ENCODE peak calls at places on chromosome 15, in four cellular contexts. Z is prostate gland, M is suprapubic skin, B is ovary. J is an unnamed sample.

GRCh38 chr15:32998979-32999677 is 195.4 kb downstream of the FMN1 start:
- DNase-seq in Z (no peak), M (no peak), B (no peak), J (no peak)

GRCh38 chr15:48888836-48889235 is 10.9 kb downstream of the EID1 start:
- DNase-seq in M (no peak), Z (no peak), B (no peak), J (no peak)

GRCh38 chr15:79329186-79329611 is 18.3 kb downstream of the TMED3 start:
- DNase-seq in Z (no peak), M (no peak), B (no peak), J (peak; percentile 53)

GRCh38 chr15:70954176-70954575 is 61.5 kb downstream of the LRRC49 start:
- DNase-seq in B (no peak), M (no peak), Z (no peak), J (no peak)

GRCh38 chr15:39404767-39405173 is 176.1 kb upstream of the THBS1 start:
- DNase-seq in B (no peak), M (no peak), Z (no peak), J (no peak)

GRCh38 chr15:75153084-75153483 is 48.6 kb upstream of the C15orf39 start:
- DNase-seq in B (no peak), M (no peak), Z (no peak), J (peak; percentile 86)

GRCh38 chr15:80923668-80924067 is 66.0 kb downstream of the MESD start:
- DNase-seq in Z (no peak), M (no peak), B (no peak), J (no peak)

GRCh38 chr15:67836134-67836455 is 3.8 kb downstream of the RNU6-1 start:
- DNase-seq in Z (no peak), B (no peak), M (no peak), J (no peak)

GRCh38 chr15:50166216-50166615 is 15.8 kb upstream of the SLC27A2 start:
- DNase-seq in B (no peak), Z (no peak), M (no peak), J (no peak)

GRCh38 chr15:92463352-92463751 is 69.7 kb downstream of the ST8SIA2 start:
- DNase-seq in B (no peak), M (no peak), Z (no peak), J (no peak)

GRCh38 chr15:78565951-78566774 is 843 bp downstream of the CHRNA5 start:
- DNase-seq in Z (peak; percentile 29), B (no peak), M (no peak), J (no peak)

GRCh38 chr15:74402873-74403589 is 30.7 kb downstream of the SEMA7A start:
- DNase-seq in B (no peak), Z (no peak), M (no peak), J (no peak)

GRCh38 chr15:57356636-57357035 is 19.7 kb upstream of the CGNL1 start:
- DNase-seq in Z (no peak), M (no peak), B (no peak), J (no peak)

GRCh38 chr15:85527907-85528306 is 147.5 kb downstream of the AKAP13 start:
- DNase-seq in B (no peak), M (no peak), Z (no peak), J (no peak)

GRCh38 chr15:63350178-63350621 is 31.4 kb downstream of the CA12 start:
- DNase-seq in M (no peak), B (peak; percentile 23), Z (no peak), J (peak; percentile 63)

GRCh38 chr15:66132251-66132816 is 121.2 kb downstream of the MEGF11 start:
- DNase-seq in M (no peak), B (no peak), Z (no peak), J (no peak)

GRCh38 chr15:88615303-88616107 is 5.6 kb upstream of the AEN start:
- DNase-seq in Z (no peak), B (no peak), M (no peak), J (no peak)

GRCh38 chr15:89016549-89017041 is 71.7 kb upstream of the ABHD2 start:
- DNase-seq in B (no peak), Z (no peak), M (no peak), J (no peak)

GRCh38 chr15:34693053-34693744 is 61.6 kb downstream of the GJD2 start:
- DNase-seq in B (no peak), M (no peak), Z (no peak), J (no peak)

GRCh38 chr15:71677766-71678165 is 132.6 kb upstream of the NR2E3 start:
- DNase-seq in B (no peak), Z (no peak), M (no peak), J (no peak)

GRCh38 chr15:67571643-67572415 is 29.3 kb downstream of the MAP2K5 start:
- DNase-seq in M (no peak), Z (no peak), B (no peak), J (no peak)

GRCh38 chr15:45242289-45242688 is 9.7 kb upstream of the SLC28A2 start:
- DNase-seq in Z (no peak), B (no peak), M (no peak), J (no peak)

GRCh38 chr15:66705277-66705927 is 3.4 kb downstream of the SMAD6 start:
- DNase-seq in B (no peak), M (no peak), Z (no peak), J (no peak)

GRCh38 chr15:101542306-101543025 is 53.0 kb upstream of the PCSK6 start:
- DNase-seq in B (no peak), Z (peak; percentile 34), M (no peak), J (peak; percentile 30)

GRCh38 chr15:30770759-30771158 is 133.0 kb upstream of the FAN1 start:
- DNase-seq in M (no peak), B (no peak), Z (no peak), J (peak; percentile 26)

GRCh38 chr15:86634146-86634545 is 554.5 kb downstream of the AGBL1 start:
- DNase-seq in Z (no peak), M (no peak), B (no peak), J (no peak)

GRCh38 chr15:86630946-86631345 is 551.3 kb downstream of the AGBL1 start:
- DNase-seq in B (no peak), M (no peak), Z (no peak), J (no peak)

GRCh38 chr15:86629957-86630356 is 550.3 kb downstream of the AGBL1 start:
- DNase-seq in Z (no peak), B (no peak), M (no peak), J (no peak)

GRCh38 chr15:86624261-86625036 is 544.8 kb downstream of the AGBL1 start:
- DNase-seq in B (no peak), Z (no peak), M (no peak), J (peak; percentile 49)

GRCh38 chr15:86629409-86629808 is 549.7 kb downstream of the AGBL1 start:
- DNase-seq in Z (no peak), B (no peak), M (no peak), J (no peak)
- H3K27ac ChIP-seq in Z (no peak overlapping the region), B (no peak overlapping the region), M (no peak overlapping the region), J (no peak overlapping the region)

GRCh38 chr15:27725733-27726132 is 373.4 kb downstream of the OCA2 start:
- DNase-seq in M (no peak), B (no peak), Z (no peak), J (no peak)
- TF ChIP-seq POLR2A in M (no peak), B (no peak), Z (no peak), J (no peak)

GRCh38 chr15:42385980-42386695 is 26.8 kb downstream of the CAPN3 start:
- DNase-seq in Z (no peak), M (no peak), B (no peak), J (no peak)

GRCh38 chr15:42384597-42384996 is 25.3 kb downstream of the CAPN3 start:
- DNase-seq in B (no peak), M (no peak), Z (no peak), J (no peak)

GRCh38 chr15:42385206-42385979 is 26.1 kb downstream of the CAPN3 start:
- DNase-seq in M (no peak), Z (no peak), B (no peak), J (peak; percentile 65)

GRCh38 chr15:42392309-42393024 is 33.2 kb downstream of the CAPN3 start:
- DNase-seq in M (no peak), Z (no peak), B (no peak), J (no peak)

GRCh38 chr15:42387603-42388002 is 28.3 kb downstream of the CAPN3 start:
- DNase-seq in Z (no peak), M (peak; percentile 18), B (no peak), J (no peak)
- H3K27me3 ChIP-seq in Z (no peaks in the 10 kb centered on the region), M (no peaks in the 10 kb centered on the region), B (no peaks in the 10 kb centered on the region), J (no peaks in the 10 kb centered on the region)

GRCh38 chr15:73240864-73241499 is 127.8 kb downstream of the HCN4 start:
- DNase-seq in B (peak; percentile 72), M (peak; percentile 83), Z (peak; percentile 66), J (peak; percentile 86)
- H3K27ac ChIP-seq in B (no peak overlapping the region), M (no peak overlapping the region), Z (no peak overlapping the region), J (no peak overlapping the region)

DNA sequence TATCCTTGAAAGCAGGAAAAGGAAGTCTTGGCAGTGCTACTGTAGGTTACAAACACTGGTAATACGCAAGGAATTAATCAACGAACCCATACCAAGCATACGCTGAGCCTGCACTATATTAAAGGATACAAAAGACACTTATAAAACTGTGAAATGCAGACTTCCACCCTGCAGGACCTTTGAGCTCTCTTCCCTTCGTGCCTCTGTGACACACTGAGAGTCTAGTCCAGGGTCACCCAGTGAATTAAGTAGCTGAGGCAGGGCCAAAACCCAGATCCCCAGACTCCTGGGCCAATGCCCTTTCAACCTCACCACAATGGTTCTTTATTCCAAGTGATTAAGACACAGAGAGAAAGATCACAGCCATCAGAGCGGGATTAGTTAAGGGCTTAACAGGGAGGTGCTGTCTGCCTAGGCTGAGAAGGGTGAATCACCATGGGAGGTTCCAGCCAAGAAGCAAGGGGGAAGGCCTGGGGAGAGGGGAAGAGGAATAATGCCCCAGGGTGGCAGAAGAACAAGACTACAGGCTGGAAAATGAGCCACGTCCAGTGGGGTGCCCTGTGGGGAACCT is 6.8 kb downstream of the ANXA2 start:
- DNase-seq in M (no peak), Z (no peak), B (peak; percentile 65), J (no peak)
- TF ChIP-seq POLR2A in M (no peak), Z (no peak), B (no peak), J (no peak)

GRCh38 chr15:40870716-40871115 is 3.3 kb downstream of the RHOV start:
- DNase-seq in B (no peak), M (no peak), Z (no peak), J (no peak)
- H3K27me3 ChIP-seq in B (no peaks in the 10 kb centered on the region), M (no peaks in the 10 kb centered on the region), Z (no peaks in the 10 kb centered on the region), J (no peaks in the 10 kb centered on the region)

GRCh38 chr15:82263350-82263749 is 732 bp downstream of the SAXO2 start:
- DNase-seq in M (no peak), B (no peak), Z (no peak), J (no peak)
- H3K27ac ChIP-seq in M (no peak overlapping the region), B (no peak overlapping the region), Z (peak overlapping the region; percentile 67), J (peak overlapping the region; percentile 47)

DNA sequence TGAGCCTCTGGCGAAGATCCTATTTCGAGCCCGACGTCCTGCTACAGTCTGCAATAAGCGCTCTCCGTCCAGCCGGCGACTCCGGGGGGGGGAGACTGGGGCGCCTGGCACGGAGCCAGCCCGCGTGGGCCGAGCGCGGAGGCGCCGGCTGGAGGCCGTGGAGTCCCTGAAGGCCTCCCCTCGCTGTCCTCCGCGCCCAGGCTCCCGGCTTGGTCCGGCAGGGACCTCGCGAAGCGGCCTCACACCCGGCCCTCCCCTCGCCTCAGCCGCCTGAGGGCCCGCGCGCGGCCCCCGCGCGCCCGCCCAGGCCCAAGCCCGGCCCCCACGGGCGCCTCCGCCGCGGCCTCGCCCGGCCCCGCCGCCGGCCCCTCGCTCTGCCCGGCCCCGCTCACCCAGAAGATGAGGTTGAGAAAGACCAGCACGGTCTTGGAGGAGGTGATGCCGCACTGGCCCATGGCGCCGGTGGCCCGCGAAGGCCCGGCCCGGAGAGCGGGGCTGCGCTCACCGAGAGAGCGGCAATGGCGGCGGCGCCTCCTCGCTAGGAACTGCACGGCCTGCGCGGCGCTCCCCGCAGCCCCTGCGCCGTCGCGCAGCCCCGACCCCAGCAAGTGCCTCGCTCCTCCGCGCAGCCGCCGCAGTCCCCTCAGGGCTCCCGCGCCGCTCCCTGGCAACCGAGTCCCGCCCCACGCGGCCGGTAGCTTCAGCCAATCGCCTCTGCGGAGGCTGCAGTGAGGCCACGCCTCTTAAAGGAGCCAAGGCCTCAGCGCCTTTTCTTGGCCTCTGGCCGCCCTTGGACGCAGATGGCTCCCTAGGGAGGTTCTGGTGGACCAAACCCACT is at the start of gene TSPAN3:
- DNase-seq in B (peak; percentile 93), M (peak; percentile 95), Z (peak; percentile 88), J (peak; percentile 94)
- TF ChIP-seq POLR2A in B (peak; percentile 84), M (no peak), Z (peak; percentile 94), J (peak; percentile 30)